ENCODE peak calls at places on chromosomes 11 and 22, in ten cellular contexts. U, W, D, Q, O, E, J, X, C and S are unnamed samples.

GRCh38 chr11:69944146-69944795 is 125.1 kb upstream of the FGF3 start:
- DNase-seq in E (no peak), X (no peak), O (no peak), C (no peak), W (no peak), J (no peak), U (no peak), D (no peak), Q (no peak), S (no peak)

GRCh38 chr22:20786048-20786447 is 12.1 kb downstream of the SERPIND1 start:
- DNase-seq in X (no peak), E (no peak), J (no peak), D (no peak), Q (no peak), U (no peak), W (no peak), O (no peak), C (no peak), S (no peak)

GRCh38 chr22:32708835-32709234 is 92.7 kb upstream of the TIMP3 start:
- DNase-seq in W (peak; percentile 44), E (no peak), O (peak; percentile 31), C (no peak), X (no peak), Q (no peak), J (no peak), D (no peak), U (no peak), S (no peak)

GRCh38 chr22:29625090-29625825 is 21.8 kb downstream of the NF2 start:
- DNase-seq in D (no peak), O (peak; percentile 53), W (no peak), Q (peak; percentile 64), C (no peak), E (peak; percentile 22), U (peak; percentile 6), J (peak; percentile 39), X (peak; percentile 84), S (peak; percentile 31)

GRCh38 chr11:17518366-17518765 is 25.9 kb downstream of the USH1C start:
- DNase-seq in U (no peak), J (no peak), X (no peak), D (no peak), E (no peak), O (no peak), W (no peak), Q (no peak), C (no peak), S (no peak)

GRCh38 chr11:120125005-120125404 is 12.9 kb downstream of the TRIM29 start:
- DNase-seq in O (no peak), X (no peak), U (no peak), Q (peak; percentile 76), D (no peak), C (no peak), J (no peak), W (no peak), E (no peak), S (no peak)

GRCh38 chr11:2314525-2315394 is 12.9 kb downstream of the TSPAN32 start:
- DNase-seq in Q (no peak), C (peak; percentile 31), O (peak; percentile 95), D (peak; percentile 69), U (no peak), X (peak; percentile 15), W (peak; percentile 96), E (no peak), J (no peak), S (no peak)

GRCh38 chr11:116424615-116425261 is 348.0 kb downstream of the BUD13 start:
- DNase-seq in Q (no peak), W (no peak), D (no peak), J (no peak), O (no peak), U (no peak), C (no peak), X (peak; percentile 4), E (no peak), S (no peak)

GRCh38 chr11:57396744-57397143 is 6.3 kb upstream of the PRG2 start:
- DNase-seq in W (no peak), C (no peak), U (no peak), J (no peak), Q (no peak), O (no peak), X (no peak), D (no peak), E (no peak), S (no peak)

GRCh38 chr11:129313588-129314288 is 61.9 kb upstream of the BARX2 start:
- DNase-seq in W (peak; percentile 49), Q (no peak), E (no peak), J (no peak), U (no peak), C (no peak), O (no peak), X (no peak), D (no peak), S (no peak)

GRCh38 chr11:108122166-108122628 is 830 bp downstream of the ACAT1 start:
- DNase-seq in E (no peak), Q (no peak), W (peak; percentile 65), X (peak; percentile 49), J (peak; percentile 35), O (no peak), D (no peak), U (no peak), C (peak; percentile 20), S (no peak)

GRCh38 chr22:21455334-21456089 is 11.7 kb upstream of the TMEM191C start:
- DNase-seq in W (no peak), Q (no peak), U (no peak), X (no peak), O (peak; percentile 8), J (no peak), D (no peak), C (no peak), E (peak; percentile 1), S (no peak)

GRCh38 chr22:41240377-41241132 is at the start of gene CHADL:
- DNase-seq in W (no peak), X (no peak), C (peak; percentile 79), J (no peak), O (no peak), D (peak; percentile 96), E (peak; percentile 56), Q (no peak), U (no peak), S (no peak)

GRCh38 chr22:18095101-18095805 is 15.4 kb upstream of the TUBA8 start:
- DNase-seq in D (no peak), W (no peak), C (no peak), E (no peak), X (peak; percentile 56), Q (no peak), J (no peak), U (no peak), O (no peak), S (no peak)

GRCh38 chr11:614583-615452 is 932 bp downstream of the IRF7 start:
- DNase-seq in D (no peak), U (no peak), W (no peak), O (peak; percentile 46), X (no peak), E (no peak), J (no peak), C (no peak), Q (no peak), S (peak; percentile 21)

GRCh38 chr22:46052331-46052771 is 75.4 kb upstream of the WNT7B start:
- DNase-seq in Q (no peak), X (no peak), W (no peak), C (no peak), E (no peak), J (no peak), U (no peak), D (no peak), O (peak; percentile 26), S (no peak)

GRCh38 chr11:131229221-131229620 is 141.2 kb upstream of the NTM start:
- DNase-seq in W (no peak), Q (no peak), X (no peak), U (no peak), E (no peak), O (no peak), D (no peak), J (no peak), C (no peak), S (no peak)

GRCh38 chr11:115920087-115920461 is 415.9 kb upstream of the CADM1 start:
- DNase-seq in J (no peak), Q (peak; percentile 1), W (no peak), X (no peak), U (no peak), E (no peak), O (no peak), D (no peak), C (no peak), S (no peak)

GRCh38 chr11:118497831-118498230 is 29.4 kb upstream of the TTC36 start:
- DNase-seq in C (no peak), D (no peak), X (peak; percentile 40), U (no peak), O (no peak), E (no peak), J (no peak), W (peak; percentile 16), Q (no peak), S (no peak)

GRCh38 chr11:78907636-78908035 is 333.0 kb upstream of the NARS2 start:
- DNase-seq in U (no peak), C (no peak), W (no peak), J (no peak), E (no peak), D (no peak), Q (peak; percentile 81), O (no peak), X (no peak), S (peak; percentile 16)

GRCh38 chr22:42560781-42561180 is 7.0 kb downstream of the SERHL2 start:
- DNase-seq in Q (peak; percentile 6), W (no peak), O (no peak), C (peak; percentile 91), U (no peak), E (no peak), J (no peak), D (no peak), X (peak; percentile 55), S (no peak)

GRCh38 chr11:17528181-17528691 is 16.0 kb downstream of the USH1C start:
- DNase-seq in Q (peak; percentile 23), U (peak; percentile 27), C (peak; percentile 95), J (no peak), D (peak; percentile 39), O (peak; percentile 51), W (peak; percentile 43), E (peak; percentile 77), X (peak; percentile 68), S (peak; percentile 56)

GRCh38 chr11:134357545-134357839 is 25.7 kb downstream of the GLB1L2 start:
- DNase-seq in X (no peak), D (no peak), U (no peak), W (no peak), O (no peak), C (peak; percentile 16), Q (no peak), J (no peak), E (no peak), S (no peak)

GRCh38 chr22:41358927-41359326 is 22.8 kb upstream of the TEF start:
- DNase-seq in E (no peak), D (no peak), W (no peak), X (no peak), O (no peak), U (no peak), J (no peak), Q (no peak), C (no peak), S (no peak)

GRCh38 chr22:17984114-17984513 is 40.2 kb downstream of the MICAL3 start:
- DNase-seq in Q (peak; percentile 26), E (no peak), D (no peak), W (no peak), C (no peak), X (peak; percentile 59), U (no peak), J (peak; percentile 9), O (no peak), S (no peak)

GRCh38 chr11:63682045-63682915 is 980 bp downstream of the RTN3 start:
- DNase-seq in U (no peak), O (peak; percentile 45), Q (no peak), C (peak; percentile 68), E (peak; percentile 11), X (peak; percentile 41), W (no peak), J (no peak), D (peak; percentile 7), S (peak; percentile 30)

GRCh38 chr11:20541503-20541902 is 57.9 kb upstream of the SLC6A5 start:
- DNase-seq in C (no peak), Q (no peak), E (no peak), J (no peak), D (no peak), U (no peak), X (no peak), W (no peak), O (no peak), S (no peak)

GRCh38 chr11:45337583-45338360 is 51.6 kb upstream of the SYT13 start:
- DNase-seq in Q (peak; percentile 65), W (no peak), X (no peak), E (no peak), U (no peak), C (no peak), D (no peak), O (no peak), J (no peak), S (no peak)